ENCODE peak calls at places on chromosomes 7 and 10, in six cellular contexts. I is left lung; Z is CD8-positive, alpha-beta T cell; D is left ventricle myocardium superior; T is gastroesophageal sphincter; K is heart left ventricle. N is an unnamed sample.

GRCh38 chr7:27840314-27840713 is 100.4 kb downstream of the TAX1BP1 start:
- ATAC-seq in Z (peak), D (no peak), T (no peak), I (no peak), K (no peak), N (peak)

GRCh38 chr10:115171392-115171960 is 78.3 kb downstream of the ATRNL1 start:
- ATAC-seq in K (no peak), T (no peak), D (no peak), Z (no peak), I (peak), N (no peak)

GRCh38 chr7:123864438-123864837 is 19.5 kb downstream of the HYAL4 start:
- ATAC-seq in D (no peak), K (peak), I (no peak), Z (no peak), T (no peak), N (no peak)

GRCh38 chr10:62069452-62070191 is 168.1 kb downstream of the ARID5B start:
- ATAC-seq in Z (no peak), T (no peak), D (peak), K (peak), I (no peak), N (no peak)

GRCh38 chr10:99999319-100000108 is 10.2 kb downstream of the DNMBP start:
- ATAC-seq in T (no peak), Z (no peak), K (peak), I (no peak), D (peak), N (no peak)

GRCh38 chr10:79176052-79176501 is 107.3 kb downstream of the ZMIZ1 start:
- ATAC-seq in Z (no peak), I (no peak), D (no peak), T (no peak), K (no peak), N (no peak)

GRCh38 chr7:155327590-155328320 is 30.1 kb downstream of the INSIG1 start:
- ATAC-seq in I (no peak), Z (no peak), D (no peak), T (no peak), K (no peak), N (peak)

GRCh38 chr10:51366044-51366443 is 291.8 kb downstream of the PRKG1 start:
- ATAC-seq in I (no peak), T (peak), Z (no peak), K (peak), D (peak), N (no peak)

GRCh38 chr7:110944966-110945644 is 145.8 kb upstream of the LRRN3 start:
- ATAC-seq in K (no peak), Z (no peak), T (no peak), I (no peak), D (no peak), N (no peak)

GRCh38 chr7:93016681-93017349 is 101.0 kb downstream of the SAMD9 start:
- ATAC-seq in D (no peak), K (no peak), T (no peak), I (no peak), Z (no peak), N (no peak)

GRCh38 chr10:104521901-104522827 is 118.9 kb upstream of the SORCS3 start:
- ATAC-seq in D (peak), T (no peak), I (no peak), Z (no peak), K (peak), N (no peak)

GRCh38 chr10:120336910-120337540 is 120.0 kb upstream of the PLPP4 start:
- ATAC-seq in Z (no peak), I (peak), T (no peak), D (no peak), K (no peak), N (no peak)

GRCh38 chr10:101121661-101122045 is 9.4 kb upstream of the TLX1 start:
- ATAC-seq in Z (no peak), I (no peak), T (no peak), K (no peak), D (no peak), N (no peak)

GRCh38 chr7:115676707-115677106 is 353.9 kb downstream of the TFEC start:
- ATAC-seq in I (no peak), D (no peak), K (no peak), T (no peak), Z (no peak), N (no peak)

GRCh38 chr10:71128311-71129010 is 83.9 kb upstream of the UNC5B start:
- ATAC-seq in Z (no peak), K (no peak), D (peak), I (no peak), T (no peak), N (no peak)

GRCh38 chr7:114533151-114533550 is 118.5 kb downstream of the FOXP2 start:
- ATAC-seq in K (no peak), Z (no peak), I (no peak), T (no peak), D (no peak), N (no peak)

GRCh38 chr7:3710531-3710930 is 409.5 kb downstream of the SDK1 start:
- ATAC-seq in Z (no peak), T (no peak), D (no peak), I (peak), K (no peak), N (no peak)

GRCh38 chr7:141441837-141442627 is 109.2 kb upstream of the AGK start:
- ATAC-seq in I (no peak), Z (no peak), K (no peak), T (no peak), D (peak), N (no peak)

GRCh38 chr10:127195571-127196226 is 692 bp downstream of the INSYN2A start:
- ATAC-seq in D (peak), Z (no peak), I (peak), K (no peak), T (peak), N (no peak)

GRCh38 chr10:54469587-54470323 is 331.3 kb downstream of the PCDH15 start:
- ATAC-seq in D (no peak), K (no peak), I (peak), Z (no peak), T (no peak), N (no peak)

GRCh38 chr7:63071920-63072319 is 926.7 kb upstream of the ZNF722 start:
- ATAC-seq in K (no peak), T (no peak), I (no peak), D (no peak), Z (no peak), N (no peak)

GRCh38 chr7:90425376-90425775 is 22.1 kb downstream of the CLDN12 start:
- ATAC-seq in D (no peak), Z (no peak), I (no peak), K (no peak), T (no peak), N (no peak)

GRCh38 chr10:91194497-91195179 is 25.8 kb upstream of the PCGF5 start:
- ATAC-seq in Z (peak), D (no peak), K (no peak), T (no peak), I (peak), N (no peak)

GRCh38 chr7:70303780-70304179 is 705.5 kb downstream of the AUTS2 start:
- ATAC-seq in I (no peak), T (no peak), D (no peak), Z (no peak), K (no peak), N (no peak)

GRCh38 chr7:42745357-42746022 is 166.4 kb downstream of the C7orf25 start:
- ATAC-seq in Z (no peak), T (peak), D (peak), K (peak), I (no peak), N (no peak)

GRCh38 chr10:79093658-79094411 is 25.1 kb downstream of the ZMIZ1 start:
- ATAC-seq in K (peak), Z (no peak), T (peak), I (peak), D (peak), N (peak)

GRCh38 chr7:128398016-128398840 is 11.6 kb downstream of the IMPDH1 start:
- ATAC-seq in Z (peak), K (peak), D (peak), T (peak), I (peak), N (no peak)

GRCh38 chr10:134205-134742 is 981 bp upstream of the ZMYND11 start:
- ATAC-seq in D (peak), T (no peak), K (peak), I (peak), Z (peak), N (peak)

GRCh38 chr10:3869036-3869435 is 84.0 kb upstream of the KLF6 start:
- ATAC-seq in T (no peak), D (no peak), I (peak), Z (no peak), K (no peak), N (peak)

GRCh38 chr7:91287685-91288084 is 23.5 kb downstream of the FZD1 start:
- ATAC-seq in Z (no peak), D (peak), I (peak), T (no peak), K (peak), N (no peak)

GRCh38 chr7:101277155-101277554 is 32.3 kb upstream of the FIS1 start:
- ATAC-seq in I (no peak), K (no peak), T (no peak), D (no peak), Z (no peak), N (no peak)

GRCh38 chr7:107473975-107474598 is 4.2 kb downstream of the GPR22 start:
- ATAC-seq in Z (no peak), D (peak), I (no peak), K (peak), T (no peak), N (no peak)

GRCh38 chr10:71989658-71990454 is 25.7 kb downstream of the CHST3 start:
- ATAC-seq in T (no peak), I (no peak), Z (no peak), K (no peak), D (no peak), N (no peak)

GRCh38 chr7:116232402-116232749 is 22.0 kb downstream of the TES start:
- ATAC-seq in T (no peak), D (no peak), I (peak), Z (no peak), K (no peak), N (no peak)